ENCODE peak calls at places on chromosomes 3 and 15, in ten cellular contexts. N, Z, S, F, B, P, E, G, C and T are unnamed samples.

GRCh38 chr3:31755911-31756658 is 223.4 kb downstream of the STT3B start:
- DNase-seq in N (no peak), Z (no peak), S (no peak), F (peak), B (no peak), P (no peak), E (no peak), G (peak), C (no peak), T (peak)

GRCh38 chr3:5294360-5294759 is 106.9 kb downstream of the EDEM1 start:
- DNase-seq in N (no peak), Z (no peak), S (peak), F (no peak), B (no peak), P (peak), E (no peak), G (peak), C (no peak), T (peak)

GRCh38 chr15:58224068-58224467 is 85.9 kb downstream of the AQP9 start:
- DNase-seq in N (no peak), Z (no peak), S (peak), F (peak), B (no peak), P (no peak), E (no peak), G (peak), C (no peak), T (no peak)

GRCh38 chr3:57274845-57275244 is 17.6 kb downstream of the ASB14 start:
- DNase-seq in N (no peak), Z (no peak), S (no peak), F (no peak), B (no peak), P (peak), E (no peak), G (no peak), C (no peak), T (peak)

GRCh38 chr15:63436872-63437375 is 55.3 kb upstream of the CA12 start:
- DNase-seq in N (peak), Z (no peak), S (peak), F (peak), B (peak), P (peak), E (peak), G (peak), C (peak), T (peak)

GRCh38 chr3:38640661-38641441 is 8.6 kb downstream of the SCN5A start:
- DNase-seq in N (no peak), Z (no peak), S (no peak), F (no peak), B (no peak), P (no peak), E (no peak), G (no peak), C (peak), T (no peak)

GRCh38 chr3:11907667-11908660 is 61.3 kb upstream of the TAMM41 start:
- DNase-seq in N (no peak), Z (no peak), S (no peak), F (no peak), B (no peak), P (no peak), E (no peak), G (peak), C (no peak), T (peak)

GRCh38 chr3:138942861-138943623 is 3.9 kb downstream of the FOXL2 start:
- DNase-seq in N (no peak), Z (no peak), S (no peak), F (no peak), B (no peak), P (no peak), E (no peak), G (no peak), C (no peak), T (no peak)

GRCh38 chr3:64728994-64729393 is 41.2 kb upstream of the ADAMTS9 start:
- DNase-seq in N (no peak), Z (no peak), S (no peak), F (no peak), B (no peak), P (no peak), E (no peak), G (no peak), C (no peak), T (no peak)

GRCh38 chr3:70360985-70361384 is 48.5 kb upstream of the MDFIC2 start:
- DNase-seq in N (no peak), Z (no peak), S (peak), F (peak), B (no peak), P (peak), E (no peak), G (peak), C (no peak), T (peak)

GRCh38 chr3:188749010-188749617 is 422.7 kb upstream of the TPRG1 start:
- DNase-seq in N (peak), Z (peak), S (no peak), F (no peak), B (no peak), P (no peak), E (no peak), G (no peak), C (no peak), T (peak)

GRCh38 chr3:22012471-22012870 is 261.5 kb upstream of the ZNF385D start:
- DNase-seq in N (no peak), Z (no peak), S (peak), F (no peak), B (no peak), P (peak), E (no peak), G (no peak), C (no peak), T (peak)

GRCh38 chr3:145904138-145904537 is 256.8 kb downstream of the PLOD2 start:
- DNase-seq in N (no peak), Z (no peak), S (no peak), F (no peak), B (no peak), P (no peak), E (no peak), G (no peak), C (no peak), T (no peak)

GRCh38 chr3:155101398-155101797 is 21.3 kb downstream of the MME start:
- DNase-seq in N (no peak), Z (no peak), S (peak), F (peak), B (no peak), P (no peak), E (no peak), G (peak), C (no peak), T (no peak)

GRCh38 chr3:114582929-114583328 is 289.1 kb downstream of the TIGIT start:
- DNase-seq in N (no peak), Z (no peak), S (no peak), F (no peak), B (no peak), P (no peak), E (no peak), G (no peak), C (no peak), T (no peak)

GRCh38 chr3:127803619-127804018 is 18.7 kb downstream of the MGLL start:
- DNase-seq in N (no peak), Z (no peak), S (peak), F (peak), B (no peak), P (peak), E (peak), G (peak), C (no peak), T (peak)

GRCh38 chr15:78303729-78304486 is 4.5 kb upstream of the SKIC8 start:
- DNase-seq in N (no peak), Z (no peak), S (no peak), F (no peak), B (no peak), P (no peak), E (no peak), G (no peak), C (no peak), T (no peak)

GRCh38 chr3:159761377-159761776 is 227.3 kb upstream of the IL12A start:
- DNase-seq in N (no peak), Z (no peak), S (peak), F (peak), B (no peak), P (no peak), E (no peak), G (peak), C (peak), T (no peak)

GRCh38 chr3:46643701-46644100 is 31.4 kb downstream of the FAM240A start:
- DNase-seq in N (no peak), Z (no peak), S (no peak), F (no peak), B (no peak), P (peak), E (no peak), G (no peak), C (no peak), T (peak)

GRCh38 chr15:28995721-28996120 is 109.9 kb downstream of the APBA2 start:
- DNase-seq in N (no peak), Z (no peak), S (no peak), F (no peak), B (no peak), P (no peak), E (no peak), G (no peak), C (no peak), T (no peak)

GRCh38 chr15:80588801-80589200 is 106.3 kb upstream of the ABHD17C start:
- DNase-seq in N (peak), Z (no peak), S (peak), F (peak), B (no peak), P (peak), E (peak), G (peak), C (no peak), T (peak)

GRCh38 chr15:101501703-101502373 is 12.3 kb upstream of the PCSK6 start:
- DNase-seq in N (peak), Z (peak), S (no peak), F (peak), B (no peak), P (no peak), E (peak), G (no peak), C (no peak), T (no peak)

GRCh38 chr3:149004622-149005021 is 13.3 kb downstream of the GYG1 start:
- DNase-seq in N (no peak), Z (no peak), S (peak), F (no peak), B (no peak), P (no peak), E (no peak), G (peak), C (no peak), T (no peak)

GRCh38 chr3:5480190-5480589 is 292.7 kb downstream of the EDEM1 start:
- DNase-seq in N (no peak), Z (no peak), S (no peak), F (no peak), B (no peak), P (no peak), E (no peak), G (no peak), C (no peak), T (no peak)

GRCh38 chr15:70088887-70089691 is 8.6 kb downstream of the TLE3 start:
- DNase-seq in N (no peak), Z (no peak), S (peak), F (peak), B (no peak), P (no peak), E (no peak), G (no peak), C (no peak), T (no peak)

GRCh38 chr3:197023998-197024651 is 5.5 kb downstream of the MELTF start:
- DNase-seq in N (no peak), Z (peak), S (no peak), F (no peak), B (no peak), P (no peak), E (no peak), G (no peak), C (no peak), T (no peak)

GRCh38 chr3:161035711-161036110 is 69.4 kb downstream of the B3GALNT1 start:
- DNase-seq in N (no peak), Z (no peak), S (peak), F (peak), B (no peak), P (no peak), E (no peak), G (peak), C (no peak), T (no peak)

GRCh38 chr3:118636841-118637240 is 397.8 kb downstream of the IGSF11 start:
- DNase-seq in N (peak), Z (no peak), S (no peak), F (no peak), B (no peak), P (peak), E (no peak), G (no peak), C (no peak), T (peak)

GRCh38 chr15:78599189-78599588 is 21.6 kb downstream of the CHRNA3 start:
- DNase-seq in N (no peak), Z (no peak), S (no peak), F (no peak), B (no peak), P (no peak), E (no peak), G (peak), C (no peak), T (no peak)

GRCh38 chr3:155320934-155321333 is 27.5 kb upstream of the STRIT1 start:
- DNase-seq in N (no peak), Z (no peak), S (no peak), F (no peak), B (no peak), P (no peak), E (no peak), G (no peak), C (no peak), T (no peak)

DNA sequence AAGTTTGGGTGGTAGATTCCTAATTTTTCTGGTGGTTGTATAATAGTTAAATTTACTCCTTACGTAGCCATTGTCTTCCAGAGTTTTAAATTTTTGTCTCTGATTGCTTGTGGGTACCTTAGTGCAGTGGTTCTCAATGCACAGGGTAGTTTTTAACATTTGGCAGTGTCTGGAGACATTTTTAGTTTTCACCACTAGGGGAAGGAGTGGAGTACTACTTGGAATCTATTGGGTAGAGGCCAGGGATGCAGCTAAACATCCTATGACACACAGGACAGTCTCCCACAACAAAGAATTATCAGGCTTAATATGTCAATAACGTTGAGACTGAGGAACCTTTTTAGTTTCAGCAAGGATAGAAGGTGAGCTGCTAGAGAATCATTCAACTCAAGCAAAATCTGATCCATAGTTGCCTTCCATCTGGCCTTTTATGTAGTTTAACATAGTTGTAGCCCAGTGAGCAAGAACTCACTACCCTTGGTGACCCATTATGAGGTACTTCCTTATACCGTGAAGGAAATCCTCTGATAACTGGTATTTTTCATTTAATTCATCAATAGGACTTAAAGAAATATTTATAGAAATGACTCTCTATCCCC is 8.6 kb upstream of the STX19 start:
- DNase-seq in N (no peak), Z (no peak), S (peak), F (peak), B (no peak), P (peak), E (peak), G (peak), C (no peak), T (peak)
- TF ChIP-seq CTCF in N (peak), Z (peak), S (peak), F (peak), B (peak), P (peak), E (peak), G (peak), C (peak), T (peak)

DNA sequence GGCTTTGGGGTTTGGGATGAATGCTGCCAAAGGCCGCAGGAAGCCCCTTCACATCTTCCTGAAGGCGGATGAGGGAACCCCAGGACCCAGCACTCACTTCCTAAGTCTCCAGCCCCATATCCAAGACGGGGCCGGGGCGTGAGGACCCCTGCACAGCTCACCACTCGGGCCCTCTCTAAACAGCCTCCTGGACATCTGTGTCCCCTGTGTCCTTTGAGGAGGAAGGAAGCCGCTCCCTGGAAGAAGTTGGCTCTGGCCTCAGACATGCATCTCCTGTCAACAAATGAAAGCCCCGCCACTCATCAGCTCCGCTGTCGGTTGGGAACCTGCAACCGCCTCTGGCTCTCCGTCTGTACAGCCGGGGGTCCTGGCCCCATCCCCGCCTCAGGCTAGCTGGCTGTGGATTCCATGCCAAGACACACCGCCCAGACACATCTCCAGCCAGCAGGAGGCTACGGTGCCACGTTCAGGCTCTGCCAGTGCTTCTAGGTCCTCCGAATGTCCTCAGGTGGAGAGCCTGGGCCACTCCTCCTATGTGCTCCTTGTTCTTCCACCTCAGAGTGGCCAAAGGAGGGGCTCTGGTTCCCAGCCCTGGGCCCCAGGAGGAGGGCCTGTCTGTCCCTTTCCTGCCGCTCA is 140.0 kb upstream of the MEF2A start:
- DNase-seq in N (peak), Z (no peak), S (no peak), F (peak), B (no peak), P (peak), E (no peak), G (no peak), C (peak), T (peak)
- TF ChIP-seq CTCF in N (no peak), Z (no peak), S (no peak), F (peak), B (no peak), P (peak), E (no peak), G (peak), C (no peak), T (peak)

GRCh38 chr15:98177950-98178848 is 217.7 kb downstream of the ARRDC4 start:
- DNase-seq in N (peak), Z (peak), S (peak), F (peak), B (no peak), P (peak), E (peak), G (peak), C (peak), T (peak)

GRCh38 chr15:98169551-98169950 is 209.0 kb downstream of the ARRDC4 start:
- DNase-seq in N (no peak), Z (no peak), S (no peak), F (no peak), B (no peak), P (no peak), E (no peak), G (no peak), C (no peak), T (no peak)

GRCh38 chr15:98174286-98174685 is 213.8 kb downstream of the ARRDC4 start:
- DNase-seq in N (no peak), Z (no peak), S (no peak), F (no peak), B (no peak), P (peak), E (no peak), G (no peak), C (no peak), T (peak)
- TF ChIP-seq CTCF in N (no peak), Z (no peak), S (no peak), F (no peak), B (no peak), P (peak), E (no peak), G (no peak), C (no peak), T (peak)

GRCh38 chr3:50572158-50572557 is 2.8 kb downstream of the HEMK1 start:
- DNase-seq in N (peak), Z (peak), S (peak), F (peak), B (peak), P (peak), E (peak), G (peak), C (peak), T (peak)
- TF ChIP-seq CTCF in N (peak), Z (peak), S (peak), F (peak), B (peak), P (peak), E (peak), G (peak), C (peak), T (peak)

GRCh38 chr3:72161870-72162617 is 377.1 kb upstream of the PROK2 start:
- DNase-seq in N (no peak), Z (no peak), S (peak), F (peak), B (no peak), P (peak), E (peak), G (peak), C (no peak), T (peak)
- TF ChIP-seq CTCF in N (no peak), Z (no peak), S (no peak), F (no peak), B (no peak), P (no peak), E (no peak), G (no peak), C (no peak), T (no peak)

DNA sequence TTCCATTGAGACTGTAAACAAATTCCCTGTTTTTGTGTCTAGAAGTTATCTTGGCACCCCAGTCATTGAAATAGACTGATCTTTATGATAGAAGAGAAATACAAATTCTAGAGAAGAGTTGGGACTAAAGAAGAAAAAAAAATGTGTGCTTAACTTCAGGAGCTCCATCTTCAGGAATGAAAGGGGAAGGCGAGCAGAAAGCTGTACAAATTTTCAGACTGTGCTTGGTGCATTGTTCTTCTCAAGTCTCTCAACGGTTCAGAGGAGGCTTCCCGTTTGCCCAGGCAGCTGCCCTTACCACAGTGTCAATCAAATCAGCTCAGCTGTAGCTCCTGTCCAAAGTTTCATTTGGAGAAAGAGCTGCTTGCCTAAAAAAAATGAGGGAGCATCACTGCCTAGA is 41.7 kb downstream of the OXSM start:
- DNase-seq in N (no peak), Z (no peak), S (peak), F (peak), B (no peak), P (peak), E (no peak), G (peak), C (no peak), T (peak)
- TF ChIP-seq CTCF in N (no peak), Z (no peak), S (peak), F (peak), B (no peak), P (peak), E (peak), G (peak), C (peak), T (peak)

DNA sequence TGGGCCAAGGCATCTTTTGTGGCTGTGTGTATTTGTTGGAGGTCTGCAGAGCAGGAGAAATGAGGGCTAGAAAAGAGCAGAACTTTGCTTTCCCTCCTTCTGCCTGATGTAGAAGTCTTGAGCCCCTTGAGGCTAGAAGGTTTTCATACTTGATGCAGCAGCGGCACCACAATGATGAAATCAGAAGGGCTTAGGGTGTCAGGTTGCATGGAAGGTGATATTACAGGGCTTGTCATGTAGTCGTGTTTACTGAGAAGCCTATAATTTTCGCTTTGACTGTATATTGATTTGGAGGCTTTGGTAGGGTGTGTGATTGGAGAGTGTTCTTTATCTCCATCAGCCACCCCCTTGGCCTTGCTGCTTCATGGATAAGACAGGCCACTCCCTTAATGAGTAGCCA is 339.8 kb downstream of the THSD4 start:
- DNase-seq in N (no peak), Z (no peak), S (no peak), F (no peak), B (no peak), P (no peak), E (no peak), G (no peak), C (no peak), T (peak)
- TF ChIP-seq CTCF in N (no peak), Z (no peak), S (no peak), F (no peak), B (no peak), P (no peak), E (no peak), G (no peak), C (no peak), T (no peak)